ENCODE peak calls at places on chromosomes 13 and 19, in five cellular contexts. T is suprapubic skin, R is HCT116, X is breast epithelium, Q is tibial nerve. E is an unnamed sample. For H3K27me3, the result is how much of the 10 kb centered on the place peaks cover.

GRCh38 chr19:37914908-37915307 is 7.9 kb downstream of the SIPA1L3 start:
- DNase-seq in X (no peak), T (no peak), Q (no peak), R (no peak), E (no peak)

GRCh38 chr13:45564108-45564507 is 51.4 kb downstream of the ERICH6B start:
- DNase-seq in X (no peak), R (no peak), Q (no peak), T (no peak), E (no peak)

GRCh38 chr13:65966991-65967451 is 1263.1 kb downstream of the PCDH9 start:
- DNase-seq in T (no peak), R (peak), Q (no peak), X (no peak), E (no peak)

GRCh38 chr19:39937094-39937493 is 2.7 kb upstream of the FCGBP start:
- DNase-seq in T (no peak), X (no peak), R (no peak), Q (no peak), E (no peak)

GRCh38 chr19:4676955-4677731 is 7.0 kb upstream of the MYDGF start:
- DNase-seq in R (peak), X (no peak), T (no peak), Q (no peak), E (peak)

GRCh38 chr13:27607125-27607524 is 13.2 kb downstream of the LNX2 start:
- DNase-seq in X (no peak), Q (no peak), T (no peak), R (peak), E (peak)

GRCh38 chr19:18776736-18777135 is 14.4 kb downstream of the COMP start:
- DNase-seq in X (no peak), R (no peak), Q (no peak), T (no peak), E (no peak)

GRCh38 chr19:49520705-49521319 is 7.0 kb upstream of the RCN3 start:
- DNase-seq in R (no peak), Q (no peak), X (no peak), T (no peak), E (no peak)

GRCh38 chr13:51803018-51803417 is 945 bp downstream of the DHRS12 start:
- DNase-seq in R (no peak), X (no peak), Q (no peak), T (no peak), E (no peak)

GRCh38 chr13:110705826-110706569 is at the start of gene CARS2:
- DNase-seq in X (peak), T (peak), R (peak), Q (peak), E (peak)

GRCh38 chr13:111947026-111947810 is 119.7 kb upstream of the SOX1 start:
- DNase-seq in X (no peak), R (no peak), T (no peak), Q (no peak), E (no peak)

GRCh38 chr13:40792284-40793051 is 3.1 kb downstream of the SLC25A15 start:
- DNase-seq in Q (no peak), X (no peak), T (no peak), R (no peak), E (no peak)

GRCh38 chr13:72290962-72291681 is 424.1 kb upstream of the DACH1 start:
- DNase-seq in Q (no peak), R (peak), X (no peak), T (no peak), E (no peak)

GRCh38 chr13:105804561-105805190 is 730.8 kb downstream of the EFNB2 start:
- DNase-seq in Q (no peak), X (no peak), R (no peak), T (no peak), E (no peak)

GRCh38 chr19:18612772-18613588 is at the start of gene TMEM59L:
- DNase-seq in Q (no peak), X (no peak), R (no peak), T (no peak), E (no peak)

GRCh38 chr13:35255241-35255640 is 221.2 kb downstream of the MAB21L1 start:
- DNase-seq in Q (no peak), X (peak), T (no peak), R (no peak), E (no peak)

GRCh38 chr13:35252536-35253205 is 223.8 kb downstream of the MAB21L1 start:
- DNase-seq in X (no peak), T (no peak), R (no peak), Q (no peak), E (no peak)

GRCh38 chr13:35260316-35260715 is 216.2 kb downstream of the MAB21L1 start:
- DNase-seq in Q (no peak), T (no peak), R (no peak), X (no peak), E (no peak)

DNA sequence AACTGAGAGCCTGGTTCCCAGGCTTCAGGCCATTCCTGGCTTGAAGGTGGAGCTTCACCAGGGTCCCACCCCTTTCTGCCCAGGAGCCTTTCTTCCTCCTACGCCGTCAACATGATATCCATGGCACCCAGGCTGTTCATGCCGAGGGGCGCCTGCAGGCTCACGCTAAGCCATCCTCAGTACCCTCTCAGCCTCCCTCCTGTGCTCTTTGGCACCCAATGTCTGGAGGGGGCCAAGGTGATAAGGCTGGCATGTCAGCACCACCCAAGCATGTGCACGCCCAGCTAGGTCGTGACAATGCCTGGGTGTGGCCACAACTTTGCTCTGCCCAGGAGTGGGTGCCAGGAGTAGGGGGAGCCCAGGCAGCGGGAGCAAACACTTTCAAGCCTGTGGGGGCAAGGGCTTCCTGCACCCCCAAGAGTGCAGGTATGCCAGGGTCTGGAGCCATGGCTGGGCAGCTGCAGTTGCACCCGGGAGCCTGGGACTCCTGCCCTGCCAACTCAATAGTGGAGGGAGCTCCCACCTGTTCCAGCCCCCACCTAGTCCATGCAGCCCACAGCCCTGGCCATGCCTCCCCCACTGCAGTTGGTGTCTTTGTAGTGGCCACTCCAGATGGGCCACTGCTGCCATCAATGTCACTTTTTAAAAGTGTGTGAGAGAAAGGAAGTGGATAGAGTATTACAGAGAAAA is 219.9 kb downstream of the MAB21L1 start:
- DNase-seq in R (no peak), T (no peak), Q (no peak), X (no peak), E (no peak)
- H3K27me3 ChIP-seq in R (under half), T (under half), Q (under half), X (under half), E (under half)

GRCh38 chr13:32426981-32427851 is 714 bp downstream of the N4BP2L1 start:
- DNase-seq in T (peak), Q (peak), X (peak), R (no peak), E (peak)
- TF ChIP-seq POLR2A in T (no peak), Q (peak), X (no peak), R (no peak), E (no peak)

GRCh38 chr19:54805665-54806515 is 2.5 kb downstream of the KIR2DL4 start:
- DNase-seq in R (no peak), Q (no peak), X (no peak), T (no peak), E (no peak)
- H3K27me3 ChIP-seq in R (under half), Q (under half), X (under half), T (under half), E (under half)

GRCh38 chr13:34344761-34345600 is 527.0 kb downstream of the RFC3 start:
- DNase-seq in Q (no peak), X (no peak), T (no peak), R (no peak), E (no peak)
- TF ChIP-seq POLR2A in Q (no peak), X (no peak), T (no peak), R (no peak), E (no peak)

DNA sequence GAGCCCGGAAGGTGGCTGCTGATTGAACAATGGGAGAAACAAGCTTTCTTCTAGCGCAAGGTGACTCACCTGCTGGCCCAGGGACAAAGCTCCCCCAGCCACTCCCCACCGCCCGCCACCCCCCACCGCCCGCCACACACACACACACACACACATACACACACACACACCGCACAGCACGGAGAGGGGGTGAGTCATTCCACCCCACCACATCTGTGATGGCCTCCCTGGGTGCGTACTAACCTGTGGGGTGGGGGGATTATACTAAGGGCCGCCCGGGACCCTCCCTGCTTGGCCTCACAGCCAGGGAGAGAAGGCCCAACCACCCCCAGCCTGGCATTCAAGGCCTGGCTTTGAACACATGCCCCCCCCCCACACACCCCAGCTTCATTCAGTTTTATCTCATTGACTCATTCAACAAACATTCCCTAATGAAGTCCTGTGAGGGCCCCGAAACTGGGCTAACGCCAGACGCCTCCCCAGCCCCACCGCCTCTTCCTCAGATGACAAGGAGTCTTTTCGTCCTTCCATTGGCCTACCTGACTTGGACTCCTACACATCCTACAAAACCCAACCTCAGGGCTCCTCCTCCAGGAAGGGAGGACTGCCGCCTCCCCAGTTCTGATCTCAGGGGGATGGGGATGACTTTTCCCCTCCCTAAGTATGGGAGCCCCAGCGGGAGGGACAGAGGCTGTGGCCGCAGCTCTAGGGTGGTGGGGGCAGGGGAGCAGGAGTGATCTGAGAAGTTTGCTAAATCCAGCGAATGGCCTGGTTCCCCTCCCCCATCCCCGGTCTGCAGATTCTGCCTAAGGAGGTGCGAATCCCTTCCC is 5.8 kb upstream of the ONECUT3 start:
- DNase-seq in X (no peak), Q (no peak), T (no peak), R (peak), E (no peak)
- H3K27me3 ChIP-seq in X (half or more), Q (half or more), T (half or more), R (under half), E (half or more)

GRCh38 chr13:39111145-39111544 is 72.9 kb downstream of the NHLRC3 start:
- DNase-seq in Q (no peak), X (no peak), R (no peak), T (no peak), E (no peak)
- TF ChIP-seq POLR2A in Q (no peak), X (no peak), R (no peak), T (no peak), E (no peak)